ENCODE peak calls at places on chromosomes 1 and 21, in eight cellular contexts. M is hepatocyte; T is caudate nucleus; R is astrocyte of the cerebellum; G is T-helper 1 cell; D is CD4-positive, CD25-positive, alpha-beta regulatory T cell; Z is EH; F is A549. X is an unnamed sample.

GRCh38 chr1:97903626-97904025 is 17.2 kb downstream of the DPYD start:
- DNase-seq in D (no peak), Z (peak; percentile 60), R (peak; percentile 55), T (no peak), G (no peak), F (no peak), M (no peak), X (no peak)

GRCh38 chr1:119743308-119743707 is 25.4 kb downstream of the HMGCS2 start:
- DNase-seq in M (no peak), T (no peak), R (no peak), D (no peak), F (no peak), Z (no peak), G (no peak), X (no peak)

GRCh38 chr1:183827801-183828200 is 22.9 kb downstream of the RGL1 start:
- DNase-seq in M (no peak), F (no peak), R (no peak), G (no peak), D (no peak), T (no peak), Z (peak; percentile 40), X (no peak)

GRCh38 chr1:158285756-158286241 is 3.9 kb upstream of the CD1C start:
- DNase-seq in Z (peak; percentile 7), D (no peak), T (no peak), F (no peak), R (no peak), M (no peak), G (no peak), X (no peak)

GRCh38 chr1:147077081-147077480 is 95.2 kb downstream of the PRKAB2 start:
- DNase-seq in R (no peak), F (no peak), T (no peak), M (no peak), D (no peak), Z (no peak), G (no peak), X (no peak)

GRCh38 chr21:29155118-29155932 is 24.9 kb downstream of the MAP3K7CL start:
- DNase-seq in T (no peak), M (no peak), R (peak; percentile 59), D (no peak), F (no peak), Z (peak; percentile 91), G (no peak), X (no peak)

GRCh38 chr21:36330904-36331303 is 10.9 kb downstream of the MORC3 start:
- DNase-seq in F (peak; percentile 18), Z (peak; percentile 72), M (peak; percentile 53), G (peak; percentile 52), T (no peak), R (no peak), D (peak; percentile 42), X (peak; percentile 58)

GRCh38 chr1:156698995-156699394 is 6.4 kb downstream of the CRABP2 start:
- DNase-seq in F (no peak), R (no peak), Z (no peak), G (no peak), D (no peak), T (no peak), M (no peak), X (no peak)

GRCh38 chr1:39609618-39610331 is 29.7 kb downstream of the HEYL start:
- DNase-seq in R (no peak), T (no peak), M (peak; percentile 72), F (peak; percentile 57), Z (peak; percentile 43), G (peak; percentile 50), D (no peak), X (no peak)

GRCh38 chr21:29219165-29219770 is 79.5 kb upstream of the BACH1 start:
- DNase-seq in Z (peak; percentile 43), G (no peak), D (no peak), R (no peak), F (no peak), T (no peak), M (no peak), X (no peak)

GRCh38 chr1:198330982-198331620 is 174.3 kb downstream of the NEK7 start:
- DNase-seq in T (no peak), D (no peak), Z (peak; percentile 50), M (no peak), F (no peak), R (no peak), G (no peak), X (no peak)

X was measured in LoVo.